ENCODE peak calls at places on chromosomes 3 and 15, in five cellular contexts. E is thoracic aorta, X is RWPE2, M is tibial nerve, I is ascending aorta. R is an unnamed sample.

GRCh38 chr3:186609247-186609868 is 3.5 kb upstream of the AHSG start:
- DNase-seq in I (no peak), X (no peak), M (no peak), E (no peak), R (peak)

GRCh38 chr3:43287514-43287913 is 1.2 kb downstream of the SNRK start:
- DNase-seq in I (no peak), M (no peak), X (no peak), E (no peak), R (no peak)

GRCh38 chr3:171323934-171324535 is 136.2 kb downstream of the TNIK start:
- DNase-seq in X (no peak), E (no peak), M (no peak), I (no peak), R (no peak)

GRCh38 chr15:79682851-79683288 is 213.9 kb downstream of the MTHFS start:
- DNase-seq in I (no peak), M (no peak), E (no peak), X (no peak), R (peak)

GRCh38 chr3:197428117-197428761 is 127.5 kb downstream of the BDH1 start:
- DNase-seq in X (no peak), M (peak), E (no peak), I (no peak), R (peak)

GRCh38 chr3:120399372-120399771 is 50.2 kb upstream of the LRRC58 start:
- DNase-seq in E (no peak), M (no peak), I (no peak), X (no peak), R (no peak)

GRCh38 chr3:149501524-149501923 is 27.0 kb downstream of the TM4SF4 start:
- DNase-seq in I (peak), M (no peak), E (no peak), X (no peak), R (no peak)

GRCh38 chr3:179957264-179957845 is 79.4 kb downstream of the PEX5L start:
- DNase-seq in M (no peak), X (no peak), I (no peak), E (no peak), R (no peak)

GRCh38 chr15:41490355-41490754 is 3.3 kb upstream of the ITPKA start:
- DNase-seq in E (no peak), I (no peak), M (no peak), X (no peak), R (peak)

GRCh38 chr3:192607798-192608197 is 119.5 kb downstream of the FGF12 start:
- DNase-seq in M (no peak), I (no peak), X (no peak), E (no peak), R (no peak)

GRCh38 chr3:183253961-183254815 is 1.1 kb downstream of the B3GNT5 start:
- DNase-seq in X (no peak), I (no peak), M (no peak), E (no peak), R (no peak)

GRCh38 chr3:116188231-116188785 is 257.0 kb downstream of the LSAMP start:
- DNase-seq in E (no peak), M (no peak), I (no peak), X (no peak), R (peak)

GRCh38 chr3:150544040-150544439 is 2.3 kb downstream of the SERP1 start:
- DNase-seq in E (no peak), M (no peak), I (no peak), X (no peak), R (peak)

GRCh38 chr15:65903296-65904073 is 34.2 kb downstream of the RAB11A start:
- DNase-seq in M (no peak), X (no peak), I (no peak), E (no peak), R (no peak)

GRCh38 chr3:132549169-132549568 is 47.9 kb upstream of the ACKR4 start:
- DNase-seq in I (no peak), M (no peak), X (no peak), E (no peak), R (no peak)
- H3K27ac ChIP-seq in I (no peak), M (no peak), X (no peak), E (no peak), R (no peak)

GRCh38 chr3:10434144-10434937 is 71.0 kb downstream of the ATP2B2 start:
- DNase-seq in M (no peak), X (no peak), E (no peak), I (no peak), R (no peak)

GRCh38 chr3:10432931-10433330 is 72.5 kb downstream of the ATP2B2 start:
- DNase-seq in I (no peak), X (no peak), M (no peak), E (no peak), R (no peak)

GRCh38 chr3:10434938-10435336 is 70.4 kb downstream of the ATP2B2 start:
- DNase-seq in E (no peak), X (no peak), I (no peak), M (no peak), R (no peak)

GRCh38 chr3:10430805-10431204 is 74.6 kb downstream of the ATP2B2 start:
- DNase-seq in I (no peak), M (no peak), E (no peak), X (no peak), R (no peak)

GRCh38 chr3:10432156-10432845 is 73.1 kb downstream of the ATP2B2 start:
- DNase-seq in E (no peak), I (no peak), M (no peak), X (no peak), R (no peak)
- H3K27ac ChIP-seq in E (no peak), I (no peak), M (no peak), X (no peak), R (no peak)

GRCh38 chr15:54840999-54841398 is 355.7 kb downstream of the RSL24D1 start:
- DNase-seq in I (no peak), M (no peak), E (no peak), X (peak), R (no peak)

GRCh38 chr15:54836052-54836795 is 360.5 kb downstream of the RSL24D1 start:
- DNase-seq in M (no peak), X (no peak), E (no peak), I (no peak), R (no peak)

GRCh38 chr15:54841906-54842305 is 354.8 kb downstream of the RSL24D1 start:
- DNase-seq in I (no peak), M (no peak), E (no peak), X (no peak), R (no peak)

GRCh38 chr15:54839379-54839778 is 357.4 kb downstream of the RSL24D1 start:
- DNase-seq in M (no peak), E (no peak), X (no peak), I (no peak), R (no peak)
- H3K27ac ChIP-seq in M (no peak), E (no peak), X (no peak), I (no peak), R (no peak)

DNA sequence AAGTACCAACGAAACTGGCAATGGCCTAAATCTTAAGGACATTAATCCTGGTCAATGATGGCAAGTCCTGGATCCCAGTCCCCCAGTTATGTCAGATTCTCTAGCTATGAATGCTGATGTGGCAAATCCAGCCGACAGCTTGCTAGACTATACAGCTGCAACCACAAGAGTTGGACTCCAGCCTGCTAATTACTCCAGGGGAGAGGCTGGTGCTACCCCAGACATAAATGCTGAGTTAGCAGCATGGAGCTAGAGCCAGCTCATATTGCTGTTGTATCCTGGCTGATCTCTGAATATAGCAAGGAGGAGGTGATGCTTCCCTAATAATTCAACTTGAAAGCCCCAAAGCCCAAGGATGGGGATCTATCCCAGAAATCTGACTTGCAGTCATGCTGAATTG is 207.1 kb downstream of the LRRN1 start:
- DNase-seq in M (no peak), I (no peak), E (no peak), X (no peak), R (no peak)
- H3K27ac ChIP-seq in M (no peak), I (no peak), E (no peak), X (no peak), R (no peak)

GRCh38 chr3:127038923-127039581 is 56.1 kb downstream of the PLXNA1 start:
- DNase-seq in I (no peak), M (no peak), E (no peak), X (peak), R (no peak)
- H3K27ac ChIP-seq in I (no peak), M (no peak), E (no peak), X (no peak), R (no peak)

R was measured in mammary epithelial cell.